ENCODE peak calls at places on chromosomes 13 and 19, in five cellular contexts. T is ecto neural progenitor cell, O is HFF-Myc, E is EH, N is memory B cell. X is an unnamed sample.

GRCh38 chr13:39676315-39676876 is 20.9 kb downstream of the COG6 start:
- DNase-seq in T (no peak), O (no peak), E (peak; percentile 58), N (peak; percentile 14), X (peak; percentile 5)

GRCh38 chr19:30229524-30230174 is 142.5 kb upstream of the ZNF536 start:
- DNase-seq in T (no peak), O (no peak), E (no peak), N (no peak), X (peak; percentile 73)

GRCh38 chr13:99087954-99088491 is 110.2 kb upstream of the DOCK9 start:
- DNase-seq in T (peak; percentile 54), O (no peak), E (no peak), N (no peak), X (peak; percentile 56)

GRCh38 chr13:41565221-41565620 is 107.9 kb downstream of the RGCC start:
- DNase-seq in T (no peak), O (no peak), E (peak; percentile 64), N (no peak), X (no peak)

GRCh38 chr19:21568816-21569496 is 63.6 kb downstream of the ZNF429 start:
- DNase-seq in T (no peak), O (no peak), E (peak; percentile 79), N (peak; percentile 59), X (peak; percentile 66)

GRCh38 chr13:21232196-21232595 is 55.7 kb downstream of the MRPL57 start:
- DNase-seq in T (no peak), O (no peak), E (no peak), N (no peak), X (no peak)

GRCh38 chr19:20078696-20079095 is 896 bp downstream of the ZNF90 start:
- DNase-seq in T (peak; percentile 59), O (no peak), E (peak; percentile 13), N (no peak), X (peak; percentile 40)

GRCh38 chr13:21039097-21039800 is 22.1 kb downstream of the LATS2 start:
- DNase-seq in T (no peak), O (no peak), E (no peak), N (no peak), X (peak; percentile 38)

GRCh38 chr19:14450168-14450874 is 17.2 kb downstream of the PKN1 start:
- DNase-seq in T (peak; percentile 80), O (no peak), E (peak; percentile 57), N (no peak), X (peak; percentile 99)

X was measured in H7.